ENCODE peak calls at places on chromosome 5, in seven cellular contexts. One of them, this sample, is unnamed.

GRCh38 chr5:127683006-127683405 is 20.2 kb upstream of the CCDC192 start:
- DNase-seq in GM12878: no peak
- DNase-seq in SK-N-SH: no peak
- DNase-seq in HCT116: no peak
- DNase-seq in K562: no peak
- DNase-seq in HepG2: no peak
- DNase-seq in H1: no peak
- DNase-seq in this sample: peak; percentile 63

GRCh38 chr5:111680737-111681413 is 76.1 kb downstream of the NREP start:
- DNase-seq in K562: no peak
- DNase-seq in SK-N-SH: peak; percentile 63
- DNase-seq in GM12878: no peak
- DNase-seq in H1: no peak
- DNase-seq in HepG2: peak; percentile 90
- DNase-seq in HCT116: peak; percentile 40
- DNase-seq in this sample: peak; percentile 79

GRCh38 chr5:78546597-78546996 is 102.0 kb downstream of the LHFPL2 start:
- DNase-seq in K562: no peak
- DNase-seq in GM12878: no peak
- DNase-seq in H1: no peak
- DNase-seq in HepG2: peak; percentile 49
- DNase-seq in SK-N-SH: no peak
- DNase-seq in HCT116: no peak
- DNase-seq in this sample: no peak

GRCh38 chr5:115209279-115209678 is 39.6 kb upstream of the TRIM36 start:
- DNase-seq in HCT116: no peak
- DNase-seq in K562: no peak
- DNase-seq in HepG2: no peak
- DNase-seq in SK-N-SH: no peak
- DNase-seq in GM12878: peak; percentile 95
- DNase-seq in H1: no peak
- DNase-seq in this sample: no peak

GRCh38 chr5:68272289-68272688 is 56.7 kb downstream of the PIK3R1 start:
- DNase-seq in GM12878: no peak
- DNase-seq in SK-N-SH: no peak
- DNase-seq in HepG2: no peak
- DNase-seq in HCT116: no peak
- DNase-seq in K562: no peak
- DNase-seq in H1: no peak
- DNase-seq in this sample: no peak

GRCh38 chr5:82057051-82057450 is 85.2 kb downstream of the ATG10 start:
- DNase-seq in H1: no peak
- DNase-seq in HepG2: no peak
- DNase-seq in GM12878: no peak
- DNase-seq in SK-N-SH: no peak
- DNase-seq in HCT116: no peak
- DNase-seq in K562: no peak
- DNase-seq in this sample: no peak

GRCh38 chr5:125140855-125141254 is 394.4 kb upstream of the ZNF608 start:
- DNase-seq in GM12878: no peak
- DNase-seq in SK-N-SH: no peak
- DNase-seq in HepG2: peak; percentile 9
- DNase-seq in HCT116: no peak
- DNase-seq in H1: no peak
- DNase-seq in K562: no peak
- DNase-seq in this sample: no peak

GRCh38 chr5:111254613-111255012 is 30.4 kb downstream of the CAMK4 start:
- DNase-seq in SK-N-SH: no peak
- DNase-seq in GM12878: peak; percentile 95
- DNase-seq in H1: no peak
- DNase-seq in HepG2: no peak
- DNase-seq in HCT116: no peak
- DNase-seq in K562: no peak
- DNase-seq in this sample: no peak

GRCh38 chr5:18281947-18282557 is 647.8 kb downstream of the TAF11L14 start:
- DNase-seq in H1: no peak
- DNase-seq in SK-N-SH: peak; percentile 51
- DNase-seq in HepG2: peak; percentile 17
- DNase-seq in GM12878: no peak
- DNase-seq in K562: peak; percentile 11
- DNase-seq in HCT116: no peak
- DNase-seq in this sample: peak; percentile 67

GRCh38 chr5:185095-186070 is 5.9 kb upstream of the LRRC14B start:
- DNase-seq in SK-N-SH: no peak
- DNase-seq in GM12878: no peak
- DNase-seq in K562: no peak
- DNase-seq in HepG2: no peak
- DNase-seq in HCT116: no peak
- DNase-seq in H1: no peak
- DNase-seq in this sample: no peak

GRCh38 chr5:177434437-177434836 is 8.0 kb downstream of the GRK6 start:
- DNase-seq in SK-N-SH: no peak
- DNase-seq in HCT116: no peak
- DNase-seq in GM12878: no peak
- DNase-seq in K562: no peak
- DNase-seq in H1: no peak
- DNase-seq in HepG2: no peak
- DNase-seq in this sample: no peak

GRCh38 chr5:54251981-54252380 is 58.4 kb downstream of the ARL15 start:
- DNase-seq in HCT116: no peak
- DNase-seq in GM12878: no peak
- DNase-seq in SK-N-SH: no peak
- DNase-seq in K562: no peak
- DNase-seq in HepG2: no peak
- DNase-seq in H1: no peak
- DNase-seq in this sample: peak; percentile 48

GRCh38 chr5:13566903-13567339 is 377.6 kb downstream of the DNAH5 start:
- DNase-seq in HepG2: no peak
- DNase-seq in SK-N-SH: no peak
- DNase-seq in K562: no peak
- DNase-seq in H1: no peak
- DNase-seq in HCT116: no peak
- DNase-seq in GM12878: no peak
- DNase-seq in this sample: no peak

GRCh38 chr5:145484195-145484594 is 350.9 kb downstream of the PRELID2 start:
- DNase-seq in H1: no peak
- DNase-seq in HepG2: no peak
- DNase-seq in HCT116: peak; percentile 78
- DNase-seq in K562: no peak
- DNase-seq in SK-N-SH: no peak
- DNase-seq in GM12878: no peak
- DNase-seq in this sample: no peak

GRCh38 chr5:76403963-76404693 is 1.0 kb downstream of the IQGAP2 start:
- DNase-seq in HCT116: no peak
- DNase-seq in HepG2: peak; percentile 96
- DNase-seq in SK-N-SH: no peak
- DNase-seq in H1: peak; percentile 73
- DNase-seq in K562: peak; percentile 70
- DNase-seq in GM12878: peak; percentile 60
- DNase-seq in this sample: peak; percentile 37

GRCh38 chr5:174947548-174947947 is 223.2 kb downstream of the MSX2 start:
- DNase-seq in SK-N-SH: no peak
- DNase-seq in K562: no peak
- DNase-seq in HCT116: no peak
- DNase-seq in H1: no peak
- DNase-seq in GM12878: no peak
- DNase-seq in HepG2: no peak
- DNase-seq in this sample: no peak

GRCh38 chr5:55603947-55604346 is 69.2 kb upstream of the PLPP1 start:
- DNase-seq in HCT116: no peak
- DNase-seq in SK-N-SH: no peak
- DNase-seq in HepG2: no peak
- DNase-seq in H1: no peak
- DNase-seq in K562: no peak
- DNase-seq in GM12878: no peak
- DNase-seq in this sample: no peak

GRCh38 chr5:78889759-78890158 is 95.4 kb downstream of the ARSB start:
- DNase-seq in SK-N-SH: no peak
- DNase-seq in HepG2: no peak
- DNase-seq in H1: no peak
- DNase-seq in HCT116: no peak
- DNase-seq in K562: no peak
- DNase-seq in GM12878: no peak
- DNase-seq in this sample: no peak

GRCh38 chr5:52811067-52811749 is 23.5 kb downstream of the ITGA1 start:
- DNase-seq in GM12878: no peak
- DNase-seq in H1: no peak
- DNase-seq in HCT116: no peak
- DNase-seq in K562: no peak
- DNase-seq in HepG2: no peak
- DNase-seq in SK-N-SH: no peak
- DNase-seq in this sample: no peak

GRCh38 chr5:56734066-56734766 is 81.1 kb upstream of the MAP3K1 start:
- DNase-seq in K562: no peak
- DNase-seq in HCT116: no peak
- DNase-seq in GM12878: no peak
- DNase-seq in HepG2: no peak
- DNase-seq in H1: no peak
- DNase-seq in SK-N-SH: no peak
- DNase-seq in this sample: no peak

GRCh38 chr5:1762878-1763547 is 36.6 kb downstream of the MRPL36 start:
- DNase-seq in HepG2: no peak
- DNase-seq in HCT116: no peak
- DNase-seq in K562: no peak
- DNase-seq in H1: no peak
- DNase-seq in GM12878: no peak
- DNase-seq in SK-N-SH: no peak
- DNase-seq in this sample: no peak

GRCh38 chr5:54691644-54692043 is 174.1 kb downstream of the SNX18 start:
- DNase-seq in K562: no peak
- DNase-seq in SK-N-SH: no peak
- DNase-seq in GM12878: no peak
- DNase-seq in HCT116: no peak
- DNase-seq in HepG2: no peak
- DNase-seq in H1: no peak
- DNase-seq in this sample: no peak

GRCh38 chr5:122354293-122354692 is 42.3 kb downstream of the SNCAIP start:
- DNase-seq in K562: no peak
- DNase-seq in HepG2: no peak
- DNase-seq in HCT116: no peak
- DNase-seq in H1: peak; percentile 13
- DNase-seq in GM12878: no peak
- DNase-seq in SK-N-SH: no peak
- DNase-seq in this sample: no peak

GRCh38 chr5:16427572-16427971 is 38.0 kb downstream of the ZNF622 start:
- DNase-seq in HepG2: no peak
- DNase-seq in HCT116: no peak
- DNase-seq in H1: no peak
- DNase-seq in SK-N-SH: no peak
- DNase-seq in K562: no peak
- DNase-seq in GM12878: no peak
- DNase-seq in this sample: no peak

DNA sequence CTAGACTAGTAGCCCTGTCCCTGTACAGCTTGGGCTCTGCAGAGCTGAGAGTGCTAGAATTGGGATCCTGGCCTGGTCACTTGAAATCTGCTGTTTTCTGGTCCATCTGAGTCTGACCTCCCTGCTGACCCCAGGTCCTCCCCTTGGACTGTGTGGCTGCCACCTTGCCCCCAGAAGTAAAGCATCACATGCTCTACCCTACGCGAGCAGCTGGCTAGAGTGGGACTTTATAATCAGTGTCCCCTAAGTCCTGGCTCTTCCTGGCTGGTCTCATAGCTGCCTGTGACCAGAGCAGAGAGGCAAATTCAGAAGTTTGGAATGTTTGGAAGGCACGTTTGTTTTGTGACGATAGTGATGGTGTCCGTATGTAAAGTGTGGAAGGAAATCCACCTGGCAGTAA is 81.0 kb downstream of the ARHGEF28 start:
- DNase-seq in HCT116: no peak
- DNase-seq in HepG2: no peak
- DNase-seq in K562: no peak
- DNase-seq in GM12878: no peak
- DNase-seq in SK-N-SH: no peak
- DNase-seq in H1: no peak
- DNase-seq in this sample: no peak
- TF ChIP-seq JUND in HCT116: no peak
- TF ChIP-seq JUND in HepG2: no peak
- TF ChIP-seq JUND in K562: no peak
- TF ChIP-seq JUND in GM12878: no peak
- TF ChIP-seq JUND in SK-N-SH: no peak
- TF ChIP-seq JUND in H1: no peak
- TF ChIP-seq JUND in this sample: no peak

GRCh38 chr5:150394912-150395689 is 17.6 kb downstream of the CD74 start:
- DNase-seq in H1: no peak
- DNase-seq in HCT116: no peak
- DNase-seq in SK-N-SH: no peak
- DNase-seq in HepG2: no peak
- DNase-seq in GM12878: no peak
- DNase-seq in K562: no peak
- DNase-seq in this sample: no peak
- TF ChIP-seq JUND in H1: no peak
- TF ChIP-seq JUND in HCT116: no peak
- TF ChIP-seq JUND in SK-N-SH: no peak
- TF ChIP-seq JUND in HepG2: no peak
- TF ChIP-seq JUND in GM12878: no peak
- TF ChIP-seq JUND in K562: no peak
- TF ChIP-seq JUND in this sample: no peak

DNA sequence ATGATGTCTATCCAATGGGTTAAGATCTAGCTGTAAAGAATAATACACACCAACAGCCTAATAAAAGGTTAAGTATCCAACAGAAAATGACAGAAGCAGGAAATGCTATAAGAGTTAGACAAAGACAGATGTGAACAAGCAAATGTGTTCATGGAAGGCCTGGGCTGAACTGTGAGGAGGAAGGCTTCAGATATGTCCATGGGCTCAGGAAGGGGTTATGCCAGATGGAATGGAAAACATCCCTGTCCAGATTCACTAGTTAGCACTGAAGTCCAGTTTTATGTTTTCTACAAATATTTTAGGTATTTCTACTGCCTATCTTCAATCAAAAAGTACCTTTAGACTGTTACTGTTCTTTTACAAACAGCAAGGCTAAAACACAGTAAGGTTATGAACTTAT is 27.1 kb downstream of the ERAP1 start:
- DNase-seq in GM12878: no peak
- DNase-seq in SK-N-SH: no peak
- DNase-seq in K562: no peak
- DNase-seq in H1: no peak
- DNase-seq in HCT116: no peak
- DNase-seq in HepG2: no peak
- DNase-seq in this sample: no peak
- TF ChIP-seq JUND in GM12878: no peak
- TF ChIP-seq JUND in SK-N-SH: no peak
- TF ChIP-seq JUND in K562: no peak
- TF ChIP-seq JUND in H1: no peak
- TF ChIP-seq JUND in HCT116: no peak
- TF ChIP-seq JUND in HepG2: no peak
- TF ChIP-seq JUND in this sample: no peak

DNA sequence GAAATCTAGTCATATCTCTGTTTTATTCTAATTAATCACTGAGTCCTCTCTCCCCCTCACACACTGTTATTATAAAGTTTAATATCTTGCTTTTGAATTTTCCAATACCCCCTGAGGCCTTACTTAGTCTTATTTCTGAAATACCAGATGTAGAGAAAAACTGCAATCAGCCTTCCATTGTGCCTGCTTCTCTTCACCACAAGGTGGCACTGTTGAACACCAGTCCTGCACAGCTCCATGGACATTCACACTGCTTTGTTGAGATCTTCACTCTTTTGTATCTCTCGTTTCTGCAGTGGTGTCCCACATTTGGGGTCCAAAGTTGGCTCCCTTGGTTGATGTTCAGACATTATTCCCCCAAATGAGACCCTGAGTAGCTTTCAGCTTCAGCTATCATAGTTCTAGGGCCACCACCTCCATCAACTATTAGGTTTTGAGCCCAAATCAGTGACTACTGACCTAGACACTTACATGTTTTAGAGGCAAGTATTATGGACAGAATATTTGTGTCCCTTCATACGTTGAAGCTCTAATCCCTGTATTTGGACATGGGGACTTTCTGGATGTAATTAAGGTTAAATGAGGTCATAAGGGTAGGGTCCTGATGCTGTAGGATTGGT is 24.3 kb downstream of the BOD1 start:
- DNase-seq in HepG2: no peak
- DNase-seq in K562: peak; percentile 50
- DNase-seq in HCT116: peak; percentile 51
- DNase-seq in GM12878: no peak
- DNase-seq in SK-N-SH: peak; percentile 35
- DNase-seq in H1: no peak
- DNase-seq in this sample: peak; percentile 68
- TF ChIP-seq JUND in HepG2: no peak
- TF ChIP-seq JUND in K562: no peak
- TF ChIP-seq JUND in HCT116: no peak
- TF ChIP-seq JUND in GM12878: no peak
- TF ChIP-seq JUND in SK-N-SH: no peak
- TF ChIP-seq JUND in H1: no peak
- TF ChIP-seq JUND in this sample: no peak

This sample was measured in T47D.